ENCODE peak calls at places on chromosomes 6 and 20, in seven cellular contexts. H, F, Y, L, M, B and O are unnamed samples.

GRCh38 chr6:123965894-123966293 is 162.2 kb downstream of the NKAIN2 start:
- DNase-seq in H (no peak), F (no peak), Y (no peak), L (no peak), M (no peak), B (peak; percentile 29), O (peak; percentile 11)

GRCh38 chr6:160507420-160507819 is 156.7 kb downstream of the LPA start:
- DNase-seq in H (no peak), F (no peak), Y (no peak), L (no peak), M (no peak), B (no peak), O (no peak)

GRCh38 chr6:25564953-25565352 is 87.1 kb upstream of the SCGN start:
- DNase-seq in H (no peak), F (no peak), Y (no peak), L (no peak), M (no peak), B (no peak), O (no peak)

GRCh38 chr20:24132246-24132645 is 143.7 kb upstream of the GGTLC1 start:
- DNase-seq in H (peak; percentile 53), F (no peak), Y (no peak), L (no peak), M (no peak), B (no peak), O (peak; percentile 31)

GRCh38 chr20:38434310-38434741 is 802 bp downstream of the SNHG17 start:
- DNase-seq in H (peak; percentile 22), F (no peak), Y (no peak), L (no peak), M (peak; percentile 44), B (no peak), O (peak; percentile 46)

GRCh38 chr6:142334294-142334693 is 32.5 kb downstream of the ADGRG6 start:
- DNase-seq in H (no peak), F (no peak), Y (no peak), L (no peak), M (no peak), B (no peak), O (no peak)

GRCh38 chr6:39269971-39270370 is 40.7 kb upstream of the KCNK5 start:
- DNase-seq in H (peak; percentile 65), F (no peak), Y (no peak), L (no peak), M (no peak), B (no peak), O (no peak)

GRCh38 chr6:1609662-1610496 is at the start of gene FOXC1:
- DNase-seq in H (peak; percentile 96), F (peak; percentile 94), Y (peak; percentile 67), L (peak; percentile 77), M (no peak), B (peak; percentile 96), O (peak; percentile 84)

GRCh38 chr6:1240766-1241165 is 71.1 kb upstream of the FOXQ1 start:
- DNase-seq in H (no peak), F (no peak), Y (no peak), L (no peak), M (no peak), B (no peak), O (peak; percentile 32)

GRCh38 chr6:81237226-81237625 is 515.3 kb downstream of the TENT5A start:
- DNase-seq in H (no peak), F (no peak), Y (no peak), L (no peak), M (no peak), B (no peak), O (no peak)

GRCh38 chr6:40897390-40898003 is 141.5 kb downstream of the UNC5CL start:
- DNase-seq in H (no peak), F (no peak), Y (no peak), L (no peak), M (no peak), B (no peak), O (no peak)

GRCh38 chr6:40896696-40897095 is 142.3 kb downstream of the UNC5CL start:
- DNase-seq in H (no peak), F (no peak), Y (no peak), L (no peak), M (no peak), B (no peak), O (no peak)

GRCh38 chr6:40893021-40893420 is 146.0 kb downstream of the UNC5CL start:
- DNase-seq in H (no peak), F (no peak), Y (no peak), L (no peak), M (no peak), B (no peak), O (no peak)

GRCh38 chr6:40898073-40898472 is 140.9 kb downstream of the UNC5CL start:
- DNase-seq in H (no peak), F (no peak), Y (no peak), L (no peak), M (no peak), B (no peak), O (no peak)

GRCh38 chr6:40894962-40895799 is 143.8 kb downstream of the UNC5CL start:
- DNase-seq in H (peak; percentile 58), F (peak; percentile 57), Y (peak; percentile 18), L (no peak), M (no peak), B (peak; percentile 39), O (peak; percentile 47)
- TF ChIP-seq CTCF in H (peak; percentile 74), F (peak; percentile 51), Y (peak; percentile 81), L (peak; percentile 51), M (no peak), B (peak; percentile 75), O (peak; percentile 73)

GRCh38 chr6:150145427-150145826 is 2.6 kb downstream of the PPP1R14C start:
- DNase-seq in H (no peak), F (no peak), Y (no peak), L (no peak), M (no peak), B (no peak), O (no peak)
- H3K4me3 ChIP-seq in H (peak overlapping the region; percentile 76), F (no peak overlapping the region), Y (no peak overlapping the region), L (no peak overlapping the region), M (no peak overlapping the region), B (no peak overlapping the region), O (no peak overlapping the region)

DNA sequence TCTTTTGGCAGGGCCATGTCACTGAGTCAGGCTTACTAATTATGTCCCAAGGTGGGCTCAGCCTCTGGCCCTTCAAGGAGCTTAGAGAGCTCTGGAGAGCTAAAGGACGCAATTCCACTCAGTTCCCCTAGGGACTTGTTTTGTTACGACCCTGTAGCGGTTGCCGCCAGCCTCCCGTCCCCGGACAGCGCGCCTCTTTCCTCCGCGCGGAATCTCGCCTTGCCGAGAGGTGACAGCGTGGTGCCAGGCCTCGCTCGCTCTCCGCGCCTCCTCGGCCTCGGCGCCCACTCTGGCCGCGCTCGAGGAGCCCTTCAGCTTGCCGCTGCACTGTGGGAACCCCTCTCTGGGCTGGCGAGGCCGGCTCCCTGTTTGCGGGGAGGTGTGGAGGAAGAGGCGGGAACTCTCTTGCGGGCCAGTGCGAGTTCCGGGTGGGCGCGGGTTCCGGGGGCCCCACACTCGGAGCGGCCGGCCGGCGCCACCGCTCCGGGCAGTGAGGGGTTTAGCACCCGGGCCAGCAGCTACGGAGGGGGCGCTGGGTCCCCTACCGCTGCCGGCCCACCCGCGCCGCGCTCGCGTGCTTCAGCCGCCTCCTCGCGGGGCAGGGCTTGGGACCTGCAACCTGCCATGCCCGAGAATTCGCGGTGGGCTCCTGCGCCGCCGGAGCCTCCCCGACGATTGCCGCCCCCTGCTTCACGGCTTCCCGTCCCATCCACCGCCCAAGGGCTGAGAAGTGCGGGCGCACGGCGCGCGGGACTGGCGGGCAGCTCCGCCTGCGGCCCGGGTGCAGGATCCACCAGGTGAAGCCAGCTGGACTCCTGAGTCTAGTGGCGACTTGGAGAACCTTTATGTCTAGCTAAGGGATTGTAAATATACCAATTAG is 9.9 kb upstream of the ZNF311 start:
- DNase-seq in H (no peak), F (peak; percentile 14), Y (no peak), L (no peak), M (no peak), B (no peak), O (peak; percentile 26)
- TF ChIP-seq CTCF in H (no peak), F (no peak), Y (peak; percentile 16), L (peak; percentile 5), M (no peak), B (no peak), O (peak; percentile 29)

DNA sequence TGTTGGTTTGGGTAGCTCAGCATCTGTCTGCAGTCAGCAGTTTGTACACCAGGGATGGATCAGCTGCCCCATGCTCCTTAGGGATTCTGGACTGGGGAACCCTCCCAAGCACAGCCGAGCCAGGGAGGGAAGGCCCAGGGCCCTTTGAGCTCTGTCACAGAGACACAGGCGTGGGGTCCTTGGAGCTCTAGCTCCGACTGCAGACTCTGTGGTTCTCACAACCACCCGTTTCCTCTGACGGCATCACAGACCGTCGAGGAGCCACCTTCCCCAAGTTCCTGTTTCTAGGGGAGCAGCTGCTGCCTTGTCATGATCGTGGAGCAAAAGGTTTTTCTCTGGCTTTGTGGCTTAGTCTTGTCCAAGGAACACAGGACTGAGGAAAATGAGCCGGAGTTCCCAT is at the start of gene SLA2:
- DNase-seq in H (no peak), F (no peak), Y (no peak), L (no peak), M (peak; percentile 56), B (no peak), O (no peak)
- H3K4me3 ChIP-seq in H (no peak within 1 kb of the TSS), F (no peak within 1 kb of the TSS), Y (no peak within 1 kb of the TSS), L (no peak within 1 kb of the TSS), M (no peak within 1 kb of the TSS), B (no peak within 1 kb of the TSS), O (no peak within 1 kb of the TSS)

GRCh38 chr6:53437557-53438202 is 88.9 kb upstream of the ELOVL5 start:
- DNase-seq in H (peak; percentile 45), F (peak; percentile 29), Y (peak; percentile 60), L (peak; percentile 59), M (peak; percentile 64), B (peak; percentile 86), O (peak; percentile 95)
- TF ChIP-seq CTCF in H (peak; percentile 72), F (no peak), Y (peak; percentile 75), L (peak; percentile 70), M (peak; percentile 95), B (peak; percentile 77), O (peak; percentile 81)

DNA sequence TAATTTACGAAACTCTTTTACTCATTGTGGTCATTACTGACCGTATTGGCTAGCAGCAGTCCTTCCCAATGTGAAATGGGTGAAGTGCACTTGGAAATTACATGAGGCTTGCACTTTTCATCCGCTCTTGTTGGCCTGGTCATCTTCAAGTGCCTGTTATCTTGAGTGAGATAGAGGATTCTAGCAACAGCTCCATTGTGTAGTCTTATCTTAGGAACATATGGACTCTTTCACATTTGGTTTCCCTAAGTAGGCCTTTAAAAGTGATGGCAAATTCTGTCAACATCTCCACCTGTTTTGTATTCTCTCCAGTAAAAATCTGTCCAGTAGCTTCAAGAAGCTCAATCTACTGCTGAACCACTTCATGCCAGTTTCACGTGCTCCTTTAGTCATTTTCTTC is 114.8 kb upstream of the MARCKS start:
- DNase-seq in H (no peak), F (no peak), Y (no peak), L (no peak), M (no peak), B (no peak), O (no peak)
- H3K4me3 ChIP-seq in H (no peak overlapping the region), F (no peak overlapping the region), Y (no peak overlapping the region), L (no peak overlapping the region), M (no peak overlapping the region), B (no peak overlapping the region), O (no peak overlapping the region)